ENCODE peak calls at places on chromosomes 12 and 14, in ten cellular contexts. V, E, F, O, T, L, W, I, N and Z are unnamed samples.

GRCh38 chr14:80927385-80927989 is 14.1 kb downstream of the CEP128 start:
- DNase-seq in E (no peak), L (no peak), I (no peak), T (no peak), O (no peak), V (no peak), N (no peak), F (no peak), W (no peak), Z (no peak)

GRCh38 chr14:68538641-68539040 is 254.2 kb downstream of the ZFP36L1 start:
- DNase-seq in F (no peak), O (no peak), N (no peak), T (no peak), E (no peak), V (no peak), I (no peak), W (no peak), L (no peak), Z (no peak)

GRCh38 chr12:89571481-89572190 is 45.8 kb upstream of the POC1B start:
- DNase-seq in O (no peak), V (no peak), N (no peak), F (no peak), T (peak; percentile 61), I (peak; percentile 22), L (no peak), W (no peak), E (no peak), Z (no peak)

GRCh38 chr12:121798807-121799174 is 5.0 kb upstream of the SETD1B start:
- DNase-seq in W (no peak), F (no peak), I (no peak), V (no peak), L (no peak), O (no peak), T (no peak), E (no peak), N (no peak), Z (no peak)

GRCh38 chr14:32428149-32428548 is 99.1 kb downstream of the AKAP6 start:
- DNase-seq in T (no peak), N (no peak), I (peak; percentile 25), F (no peak), L (no peak), O (no peak), V (no peak), W (no peak), E (no peak), Z (no peak)

GRCh38 chr12:47184813-47185212 is 105.1 kb upstream of the AMIGO2 start:
- DNase-seq in L (no peak), T (no peak), E (no peak), I (no peak), F (no peak), N (no peak), V (no peak), O (no peak), W (no peak), Z (no peak)

GRCh38 chr12:50934981-50935807 is 17.1 kb upstream of the HIGD1C start:
- DNase-seq in N (no peak), W (no peak), I (peak; percentile 50), L (no peak), O (no peak), E (no peak), F (no peak), V (no peak), T (peak; percentile 75), Z (no peak)

GRCh38 chr12:120532701-120533238 is 1.4 kb upstream of the RNF10 start:
- DNase-seq in V (no peak), F (no peak), N (no peak), O (no peak), I (no peak), E (no peak), L (no peak), T (no peak), W (no peak), Z (no peak)

GRCh38 chr12:256958-257357 is 5.7 kb downstream of the SLC6A13 start:
- DNase-seq in E (no peak), T (no peak), W (no peak), F (no peak), N (no peak), I (no peak), O (no peak), V (no peak), L (no peak), Z (no peak)

GRCh38 chr12:81450920-81451739 is 308.0 kb downstream of the PPFIA2 start:
- DNase-seq in F (no peak), O (no peak), I (peak; percentile 64), E (no peak), N (no peak), T (peak; percentile 82), W (no peak), V (no peak), L (no peak), Z (no peak)

GRCh38 chr12:15474766-15475165 is 152.5 kb downstream of the PTPRO start:
- DNase-seq in N (no peak), V (no peak), L (no peak), I (no peak), W (no peak), E (no peak), O (no peak), F (no peak), T (no peak), Z (no peak)

GRCh38 chr14:101839236-101839635 is 77.7 kb downstream of the PPP2R5C start:
- DNase-seq in W (no peak), E (no peak), N (no peak), V (no peak), T (no peak), I (no peak), F (no peak), O (peak; percentile 17), L (peak; percentile 14), Z (no peak)

GRCh38 chr12:131816495-131816894 is 11.7 kb upstream of the MMP17 start:
- DNase-seq in V (no peak), L (no peak), T (no peak), W (no peak), F (no peak), E (no peak), O (no peak), N (no peak), I (no peak), Z (no peak)

GRCh38 chr14:61258985-61259384 is 22.2 kb downstream of the TMEM30B start:
- DNase-seq in L (no peak), I (peak; percentile 36), N (no peak), E (no peak), T (no peak), F (no peak), W (no peak), O (no peak), V (no peak), Z (no peak)